ENCODE peak calls at places on chromosomes 2 and 18, in four cellular contexts. One of them, this sample, is unnamed.

GRCh38 chr2:42927334-42928160 is 135.2 kb upstream of the HAAO start:
- DNase-seq in heart right ventricle: peak
- DNase-seq in thoracic aorta: no peak
- DNase-seq in left kidney: peak
- DNase-seq in this sample: no peak

GRCh38 chr18:68494802-68495560 is 219.9 kb downstream of the TMX3 start:
- DNase-seq in left kidney: peak
- DNase-seq in thoracic aorta: no peak
- DNase-seq in heart right ventricle: peak
- DNase-seq in this sample: no peak

GRCh38 chr2:100818606-100819364 is 1.2 kb upstream of the NPAS2 start:
- DNase-seq in thoracic aorta: peak
- DNase-seq in left kidney: peak
- DNase-seq in heart right ventricle: peak
- DNase-seq in this sample: peak

GRCh38 chr2:68172990-68173715 is 15.5 kb downstream of the PNO1 start:
- DNase-seq in left kidney: no peak
- DNase-seq in heart right ventricle: no peak
- DNase-seq in thoracic aorta: no peak
- DNase-seq in this sample: no peak

GRCh38 chr2:65064728-65065552 is 8.7 kb downstream of the CEP68 start:
- DNase-seq in left kidney: peak
- DNase-seq in heart right ventricle: peak
- DNase-seq in thoracic aorta: peak
- DNase-seq in this sample: peak

GRCh38 chr2:92073815-92074548 is 2797.2 kb upstream of the TEKT4 start:
- DNase-seq in heart right ventricle: no peak
- DNase-seq in thoracic aorta: no peak
- DNase-seq in left kidney: no peak
- DNase-seq in this sample: no peak

GRCh38 chr2:122078451-122078850 is 323.0 kb downstream of the TSN start:
- DNase-seq in left kidney: no peak
- DNase-seq in thoracic aorta: no peak
- DNase-seq in heart right ventricle: no peak
- DNase-seq in this sample: no peak

GRCh38 chr2:74101574-74102300 is 46.0 kb downstream of the BOLA3 start:
- DNase-seq in left kidney: no peak
- DNase-seq in heart right ventricle: no peak
- DNase-seq in thoracic aorta: no peak
- DNase-seq in this sample: no peak

GRCh38 chr18:7658701-7659100 is 91.6 kb downstream of the PTPRM start:
- DNase-seq in thoracic aorta: no peak
- DNase-seq in heart right ventricle: no peak
- DNase-seq in left kidney: no peak
- DNase-seq in this sample: no peak

GRCh38 chr18:8948471-8949149 is 153.9 kb upstream of the NDUFV2 start:
- DNase-seq in thoracic aorta: no peak
- DNase-seq in left kidney: no peak
- DNase-seq in heart right ventricle: no peak
- DNase-seq in this sample: no peak

GRCh38 chr18:75111673-75112485 is 97.1 kb downstream of the PTGR3 start:
- DNase-seq in thoracic aorta: no peak
- DNase-seq in heart right ventricle: no peak
- DNase-seq in left kidney: no peak
- DNase-seq in this sample: no peak

This sample was measured in tibial nerve.